ENCODE peak calls at places on chromosomes 6 and 20, in nine cellular contexts. U is HTR-8/SVneo; K is progenitor cell of endocrine pancreas; X is GM10248; E is smooth muscle cell of the brain vasculature; F is CD4-positive, alpha-beta memory T cell; L is dermis blood vessel endothelial cell; W is lower lobe of right lung; O is non-pigmented ciliary epithelial cell. Y is an unnamed sample.

GRCh38 chr6:3304500-3305215 is 45.9 kb downstream of the PSMG4 start:
- DNase-seq in E (no peak), X (no peak), F (no peak), W (no peak), U (no peak), K (no peak), L (no peak), O (no peak), Y (no peak)

GRCh38 chr6:167268683-167269280 is 22.3 kb upstream of the UNC93A start:
- DNase-seq in U (no peak), L (no peak), K (peak), F (no peak), O (no peak), X (no peak), E (no peak), W (no peak), Y (no peak)

GRCh38 chr6:81933648-81934047 is 181.2 kb upstream of the TENT5A start:
- DNase-seq in F (no peak), U (no peak), L (no peak), O (peak), E (no peak), K (no peak), W (no peak), X (no peak), Y (no peak)

GRCh38 chr6:145602927-145603326 is 132.4 kb downstream of the EPM2A start:
- DNase-seq in E (no peak), L (no peak), F (no peak), K (no peak), X (no peak), W (no peak), U (no peak), O (no peak), Y (no peak)

GRCh38 chr20:52191436-52192295 is at the start of gene ZFP64:
- DNase-seq in U (peak), X (peak), O (peak), W (peak), K (peak), L (peak), E (peak), F (peak), Y (peak)

GRCh38 chr20:62063981-62064787 is 1.5 kb downstream of the TAF4 start:
- DNase-seq in L (peak), E (no peak), K (peak), O (no peak), U (peak), F (no peak), X (no peak), W (peak), Y (no peak)

GRCh38 chr20:57577679-57578475 is 17.0 kb downstream of the PCK1 start:
- DNase-seq in O (no peak), L (no peak), X (no peak), U (no peak), W (no peak), F (no peak), E (no peak), K (no peak), Y (no peak)

GRCh38 chr6:131510094-131510493 is 62.9 kb upstream of the ARG1 start:
- DNase-seq in E (no peak), X (no peak), F (no peak), L (no peak), O (no peak), K (no peak), U (no peak), W (no peak), Y (no peak)

GRCh38 chr6:30730611-30731435 is 10.7 kb downstream of the TUBB start:
- DNase-seq in U (no peak), F (peak), O (no peak), E (no peak), L (peak), K (peak), X (peak), W (peak), Y (peak)

GRCh38 chr20:15045246-15045645 is 707.8 kb upstream of the FLRT3 start:
- DNase-seq in F (no peak), E (no peak), X (no peak), L (no peak), U (no peak), O (no peak), K (no peak), W (no peak), Y (no peak)

GRCh38 chr6:33691456-33692077 is 19.9 kb downstream of the UQCC2 start:
- DNase-seq in X (no peak), F (no peak), L (no peak), K (no peak), E (no peak), W (no peak), U (no peak), O (no peak), Y (no peak)

GRCh38 chr20:25293507-25293906 is 45.6 kb downstream of the PYGB start:
- DNase-seq in O (no peak), U (no peak), L (no peak), K (no peak), E (no peak), W (no peak), X (no peak), F (no peak), Y (no peak)

GRCh38 chr20:62840244-62841197 is 21.1 kb downstream of the TCFL5 start:
- DNase-seq in E (no peak), X (no peak), F (no peak), U (no peak), K (no peak), O (no peak), L (no peak), W (no peak), Y (no peak)

GRCh38 chr20:59665656-59666555 is 61.6 kb downstream of the PHACTR3 start:
- DNase-seq in E (no peak), X (no peak), F (no peak), L (no peak), O (no peak), W (no peak), U (no peak), K (no peak), Y (no peak)

Y was measured in GM13977.